ENCODE peak calls at places on chromosomes 16 and 17, in ten cellular contexts. L is fibroblast of pulmonary artery; P is A172; Z is tibial nerve; D is activated gamma-delta T cell treated with anti-CD3 and anti-CD28 coated beads, Interleukin-2, amount 50 U/mL, for 16 hours; X is right atrium auricular region; K is GM23338; J is fibroblast of the conjunctiva; E is sigmoid colon; N is GM23248. U is an unnamed sample.

GRCh38 chr16:30526137-30526822 is at the start of gene ZNF768:
- DNase-seq in L (peak), P (peak), Z (no peak), D (peak), X (no peak), K (peak), J (no peak), E (peak), N (peak), U (peak)

GRCh38 chr17:19867654-19868395 is at the start of gene ULK2:
- DNase-seq in L (peak), P (peak), Z (no peak), D (peak), X (no peak), K (peak), J (peak), E (peak), N (peak), U (peak)

GRCh38 chr17:58386708-58387107 is 30.6 kb downstream of the RNF43 start:
- DNase-seq in L (no peak), P (no peak), Z (no peak), D (no peak), X (no peak), K (no peak), J (no peak), E (no peak), N (no peak), U (no peak)

GRCh38 chr16:82991435-82991834 is 364.7 kb downstream of the CDH13 start:
- DNase-seq in L (no peak), P (no peak), Z (no peak), D (no peak), X (no peak), K (no peak), J (no peak), E (no peak), N (no peak), U (no peak)

GRCh38 chr17:63774982-63775290 is 966 bp downstream of the DDX42 start:
- DNase-seq in L (peak), P (no peak), Z (no peak), D (no peak), X (no peak), K (peak), J (no peak), E (no peak), N (peak), U (no peak)

GRCh38 chr17:76004750-76005262 is 4.2 kb downstream of the CDK3 start:
- DNase-seq in L (no peak), P (no peak), Z (no peak), D (no peak), X (no peak), K (no peak), J (peak), E (no peak), N (no peak), U (no peak)

GRCh38 chr17:65323055-65323454 is 185.9 kb downstream of the RGS9 start:
- DNase-seq in L (no peak), P (no peak), Z (no peak), D (no peak), X (no peak), K (peak), J (no peak), E (no peak), N (no peak), U (no peak)

GRCh38 chr16:84848991-84849634 is 29.3 kb downstream of the CRISPLD2 start:
- DNase-seq in L (no peak), P (no peak), Z (no peak), D (no peak), X (no peak), K (peak), J (no peak), E (no peak), N (no peak), U (no peak)

U was measured in posterior vena cava.